ENCODE peak calls at places on chromosomes 12 and 14, in seven cellular contexts. One of them, this sample, is unnamed. For H3K4me1, the result is how much of the 10 kb centered on the place peaks cover.

GRCh38 chr14:72781476-72782181 is 112.3 kb downstream of the DPF3 start:
- DNase-seq in H1: peak
- DNase-seq in H9: no peak
- DNase-seq in mesendoderm: peak
- DNase-seq in mesenchymal stem cell: peak
- DNase-seq in trophoblast cell: peak
- DNase-seq in neuronal stem cell: no peak
- DNase-seq in this sample: peak

GRCh38 chr12:108980831-108981618 is 39.8 kb downstream of the SVOP start:
- DNase-seq in H1: no peak
- DNase-seq in H9: no peak
- DNase-seq in mesendoderm: peak
- DNase-seq in mesenchymal stem cell: no peak
- DNase-seq in trophoblast cell: peak
- DNase-seq in neuronal stem cell: no peak
- DNase-seq in this sample: peak

GRCh38 chr12:95980437-95980836 is 15.7 kb downstream of the HAL start:
- DNase-seq in H1: no peak
- DNase-seq in H9: no peak
- DNase-seq in mesendoderm: no peak
- DNase-seq in mesenchymal stem cell: no peak
- DNase-seq in trophoblast cell: no peak
- DNase-seq in neuronal stem cell: no peak
- DNase-seq in this sample: no peak

GRCh38 chr12:103821773-103822172 is 19.3 kb downstream of the NT5DC3 start:
- DNase-seq in H1: no peak
- DNase-seq in H9: no peak
- DNase-seq in mesendoderm: no peak
- DNase-seq in mesenchymal stem cell: no peak
- DNase-seq in trophoblast cell: no peak
- DNase-seq in neuronal stem cell: no peak
- DNase-seq in this sample: peak

GRCh38 chr14:54040851-54041250 is 84.2 kb upstream of the BMP4 start:
- DNase-seq in H1: no peak
- DNase-seq in H9: no peak
- DNase-seq in mesendoderm: no peak
- DNase-seq in mesenchymal stem cell: no peak
- DNase-seq in trophoblast cell: no peak
- DNase-seq in neuronal stem cell: no peak
- DNase-seq in this sample: peak

GRCh38 chr14:89600950-89601826 is 184.2 kb upstream of the FOXN3 start:
- DNase-seq in H1: no peak
- DNase-seq in H9: no peak
- DNase-seq in mesendoderm: peak
- DNase-seq in mesenchymal stem cell: peak
- DNase-seq in trophoblast cell: peak
- DNase-seq in neuronal stem cell: no peak
- DNase-seq in this sample: no peak

GRCh38 chr14:38074091-38074490 is 133.6 kb upstream of the SSTR1 start:
- DNase-seq in H1: no peak
- DNase-seq in H9: no peak
- DNase-seq in mesendoderm: no peak
- DNase-seq in mesenchymal stem cell: no peak
- DNase-seq in trophoblast cell: no peak
- DNase-seq in neuronal stem cell: no peak
- DNase-seq in this sample: no peak

GRCh38 chr14:103923863-103924262 is 4.4 kb upstream of the TDRD9 start:
- DNase-seq in H1: no peak
- DNase-seq in H9: no peak
- DNase-seq in mesendoderm: peak
- DNase-seq in mesenchymal stem cell: no peak
- DNase-seq in trophoblast cell: no peak
- DNase-seq in neuronal stem cell: no peak
- DNase-seq in this sample: no peak

GRCh38 chr14:54343276-54344121 is 53.3 kb upstream of the CDKN3 start:
- DNase-seq in H1: no peak
- DNase-seq in H9: no peak
- DNase-seq in mesendoderm: no peak
- DNase-seq in mesenchymal stem cell: no peak
- DNase-seq in trophoblast cell: no peak
- DNase-seq in neuronal stem cell: no peak
- DNase-seq in this sample: no peak

GRCh38 chr12:75865315-75865714 is 166.3 kb downstream of the PHLDA1 start:
- DNase-seq in H1: no peak
- DNase-seq in H9: no peak
- DNase-seq in mesendoderm: no peak
- DNase-seq in mesenchymal stem cell: no peak
- DNase-seq in trophoblast cell: peak
- DNase-seq in neuronal stem cell: no peak
- DNase-seq in this sample: no peak

GRCh38 chr14:39492267-39492666 is 60.0 kb upstream of the FBXO33 start:
- DNase-seq in H1: no peak
- DNase-seq in H9: no peak
- DNase-seq in mesendoderm: peak
- DNase-seq in mesenchymal stem cell: peak
- DNase-seq in trophoblast cell: peak
- DNase-seq in neuronal stem cell: no peak
- DNase-seq in this sample: peak

GRCh38 chr14:92651106-92651792 is 97.2 kb downstream of the LGMN start:
- DNase-seq in H1: no peak
- DNase-seq in H9: no peak
- DNase-seq in mesendoderm: no peak
- DNase-seq in mesenchymal stem cell: no peak
- DNase-seq in trophoblast cell: peak
- DNase-seq in neuronal stem cell: no peak
- DNase-seq in this sample: no peak

GRCh38 chr14:76386922-76387782 is 11.2 kb downstream of the ESRRB start:
- DNase-seq in H1: peak
- DNase-seq in H9: peak
- DNase-seq in mesendoderm: peak
- DNase-seq in mesenchymal stem cell: peak
- DNase-seq in trophoblast cell: peak
- DNase-seq in neuronal stem cell: peak
- DNase-seq in this sample: peak

GRCh38 chr12:24049771-24050170 is 100.3 kb upstream of the SOX5 start:
- DNase-seq in H1: no peak
- DNase-seq in H9: no peak
- DNase-seq in mesendoderm: no peak
- DNase-seq in mesenchymal stem cell: no peak
- DNase-seq in trophoblast cell: no peak
- DNase-seq in neuronal stem cell: no peak
- DNase-seq in this sample: no peak

GRCh38 chr14:103879570-103880333 is 32.4 kb upstream of the PPP1R13B start:
- DNase-seq in H1: peak
- DNase-seq in H9: peak
- DNase-seq in mesendoderm: peak
- DNase-seq in mesenchymal stem cell: no peak
- DNase-seq in trophoblast cell: no peak
- DNase-seq in neuronal stem cell: no peak
- DNase-seq in this sample: no peak

GRCh38 chr12:9049520-9050133 is 60.3 kb downstream of the KLRG1 start:
- DNase-seq in H1: no peak
- DNase-seq in H9: no peak
- DNase-seq in mesendoderm: peak
- DNase-seq in mesenchymal stem cell: peak
- DNase-seq in trophoblast cell: peak
- DNase-seq in neuronal stem cell: no peak
- DNase-seq in this sample: peak

GRCh38 chr14:50312734-50313054 is 570 bp downstream of the DMAC2L start:
- DNase-seq in H1: no peak
- DNase-seq in H9: no peak
- DNase-seq in mesendoderm: no peak
- DNase-seq in mesenchymal stem cell: no peak
- DNase-seq in trophoblast cell: no peak
- DNase-seq in neuronal stem cell: no peak
- DNase-seq in this sample: no peak

GRCh38 chr12:108341854-108342847 is 3.0 kb upstream of the CMKLR1 start:
- DNase-seq in H1: no peak
- DNase-seq in H9: no peak
- DNase-seq in mesendoderm: no peak
- DNase-seq in mesenchymal stem cell: no peak
- DNase-seq in trophoblast cell: no peak
- DNase-seq in neuronal stem cell: no peak
- DNase-seq in this sample: no peak

GRCh38 chr12:29545102-29545467 is 47.6 kb upstream of the OVCH1 start:
- DNase-seq in H1: no peak
- DNase-seq in H9: no peak
- DNase-seq in mesendoderm: no peak
- DNase-seq in mesenchymal stem cell: no peak
- DNase-seq in trophoblast cell: no peak
- DNase-seq in neuronal stem cell: no peak
- DNase-seq in this sample: no peak

GRCh38 chr12:3726455-3726854 is 26.5 kb downstream of the CRACR2A start:
- DNase-seq in H1: no peak
- DNase-seq in H9: no peak
- DNase-seq in mesendoderm: no peak
- DNase-seq in mesenchymal stem cell: no peak
- DNase-seq in trophoblast cell: no peak
- DNase-seq in neuronal stem cell: no peak
- DNase-seq in this sample: no peak

GRCh38 chr14:35883677-35884293 is 57.6 kb downstream of the BRMS1L start:
- DNase-seq in H1: no peak
- DNase-seq in H9: no peak
- DNase-seq in mesendoderm: peak
- DNase-seq in mesenchymal stem cell: peak
- DNase-seq in trophoblast cell: peak
- DNase-seq in neuronal stem cell: no peak
- DNase-seq in this sample: peak

GRCh38 chr12:2826721-2827515 is 7.9 kb downstream of the NRIP2 start:
- DNase-seq in H1: no peak
- DNase-seq in H9: no peak
- DNase-seq in mesendoderm: no peak
- DNase-seq in mesenchymal stem cell: no peak
- DNase-seq in trophoblast cell: no peak
- DNase-seq in neuronal stem cell: no peak
- DNase-seq in this sample: no peak

GRCh38 chr14:96806836-96807235 is 9.7 kb downstream of the VRK1 start:
- DNase-seq in H1: no peak
- DNase-seq in H9: no peak
- DNase-seq in mesendoderm: peak
- DNase-seq in mesenchymal stem cell: peak
- DNase-seq in trophoblast cell: peak
- DNase-seq in neuronal stem cell: no peak
- DNase-seq in this sample: no peak

DNA sequence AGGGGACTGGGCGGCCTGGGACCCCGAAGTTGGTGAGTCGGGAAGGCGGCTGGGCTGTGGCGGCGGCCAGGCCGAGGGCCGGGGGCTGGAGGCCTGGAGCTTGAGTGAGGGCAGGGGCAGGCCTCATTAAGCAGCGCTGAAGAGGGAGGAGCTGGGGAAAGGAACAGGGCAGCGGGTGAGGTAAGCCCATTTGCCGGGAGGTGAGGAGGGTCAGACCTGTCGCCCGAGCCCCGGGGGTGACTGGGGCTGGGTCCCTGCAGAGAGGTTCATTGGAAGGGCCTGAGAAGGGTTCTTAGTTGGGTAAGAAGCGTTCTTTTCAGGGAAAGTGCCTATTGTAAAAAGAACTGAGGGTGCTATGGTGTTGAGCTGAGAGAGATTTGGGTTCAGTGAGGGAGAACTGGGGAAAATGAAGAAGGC is 438 bp downstream of the RAB5B start:
- DNase-seq in H1: no peak
- DNase-seq in H9: no peak
- DNase-seq in mesendoderm: peak
- DNase-seq in mesenchymal stem cell: peak
- DNase-seq in trophoblast cell: peak
- DNase-seq in neuronal stem cell: no peak
- DNase-seq in this sample: peak
- H4K8ac ChIP-seq in H1: peak
- H4K8ac ChIP-seq in H9: no peak
- H4K8ac ChIP-seq in mesendoderm: no peak
- H4K8ac ChIP-seq in mesenchymal stem cell: peak
- H4K8ac ChIP-seq in trophoblast cell: peak
- H4K8ac ChIP-seq in neuronal stem cell: no peak
- H4K8ac ChIP-seq in this sample: peak

GRCh38 chr14:100070310-100070709 is 5.1 kb downstream of the EVL start:
- DNase-seq in H1: peak
- DNase-seq in H9: no peak
- DNase-seq in mesendoderm: no peak
- DNase-seq in mesenchymal stem cell: no peak
- DNase-seq in trophoblast cell: no peak
- DNase-seq in neuronal stem cell: no peak
- DNase-seq in this sample: no peak
- H3K4me1 ChIP-seq in H1: under half
- H3K4me1 ChIP-seq in H9: under half
- H3K4me1 ChIP-seq in mesendoderm: under half
- H3K4me1 ChIP-seq in mesenchymal stem cell: under half
- H3K4me1 ChIP-seq in trophoblast cell: under half
- H3K4me1 ChIP-seq in neuronal stem cell: under half
- H3K4me1 ChIP-seq in this sample: under half

GRCh38 chr14:22776215-22776614 is 9.7 kb downstream of the OXA1L start:
- DNase-seq in H1: no peak
- DNase-seq in H9: no peak
- DNase-seq in mesendoderm: no peak
- DNase-seq in mesenchymal stem cell: no peak
- DNase-seq in trophoblast cell: no peak
- DNase-seq in neuronal stem cell: no peak
- DNase-seq in this sample: no peak

GRCh38 chr14:22772725-22773124 is 6.2 kb downstream of the OXA1L start:
- DNase-seq in H1: no peak
- DNase-seq in H9: no peak
- DNase-seq in mesendoderm: no peak
- DNase-seq in mesenchymal stem cell: no peak
- DNase-seq in trophoblast cell: no peak
- DNase-seq in neuronal stem cell: no peak
- DNase-seq in this sample: no peak

GRCh38 chr14:22774011-22774706 is 7.7 kb downstream of the OXA1L start:
- DNase-seq in H1: no peak
- DNase-seq in H9: no peak
- DNase-seq in mesendoderm: no peak
- DNase-seq in mesenchymal stem cell: no peak
- DNase-seq in trophoblast cell: no peak
- DNase-seq in neuronal stem cell: no peak
- DNase-seq in this sample: no peak

GRCh38 chr14:22770481-22771187 is 4.1 kb downstream of the OXA1L start:
- DNase-seq in H1: no peak
- DNase-seq in H9: no peak
- DNase-seq in mesendoderm: no peak
- DNase-seq in mesenchymal stem cell: no peak
- DNase-seq in trophoblast cell: no peak
- DNase-seq in neuronal stem cell: no peak
- DNase-seq in this sample: no peak

GRCh38 chr14:22773162-22774010 is 6.9 kb downstream of the OXA1L start:
- DNase-seq in H1: no peak
- DNase-seq in H9: no peak
- DNase-seq in mesendoderm: no peak
- DNase-seq in mesenchymal stem cell: no peak
- DNase-seq in trophoblast cell: no peak
- DNase-seq in neuronal stem cell: no peak
- DNase-seq in this sample: no peak
- H4K8ac ChIP-seq in H1: no peak
- H4K8ac ChIP-seq in H9: no peak
- H4K8ac ChIP-seq in mesendoderm: no peak
- H4K8ac ChIP-seq in mesenchymal stem cell: no peak
- H4K8ac ChIP-seq in trophoblast cell: no peak
- H4K8ac ChIP-seq in neuronal stem cell: no peak
- H4K8ac ChIP-seq in this sample: no peak

DNA sequence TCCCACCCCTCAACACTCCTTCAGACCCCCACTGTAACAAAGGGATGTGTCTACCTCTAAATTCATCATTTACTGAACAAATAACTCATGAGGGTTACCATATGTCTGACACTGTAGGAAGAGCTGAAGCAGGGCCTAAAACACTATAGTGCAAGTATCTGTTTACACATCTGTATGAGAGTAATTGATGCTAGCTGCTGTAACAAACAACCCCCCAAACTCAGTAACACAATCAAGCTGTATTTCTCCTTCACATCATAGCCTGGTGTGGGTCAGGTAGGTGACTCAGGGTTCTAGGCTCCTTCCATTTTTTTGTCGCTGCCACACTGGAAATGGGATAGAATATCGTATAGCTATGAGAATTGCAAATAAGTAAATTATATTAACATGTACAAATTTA is 65.0 kb downstream of the KICS2 start:
- DNase-seq in H1: no peak
- DNase-seq in H9: no peak
- DNase-seq in mesendoderm: no peak
- DNase-seq in mesenchymal stem cell: no peak
- DNase-seq in trophoblast cell: no peak
- DNase-seq in neuronal stem cell: no peak
- DNase-seq in this sample: no peak
- H3K4me1 ChIP-seq in H1: under half
- H3K4me1 ChIP-seq in H9: under half
- H3K4me1 ChIP-seq in mesendoderm: under half
- H3K4me1 ChIP-seq in mesenchymal stem cell: under half
- H3K4me1 ChIP-seq in trophoblast cell: under half
- H3K4me1 ChIP-seq in neuronal stem cell: under half
- H3K4me1 ChIP-seq in this sample: under half